ENCODE peak calls at places on chromosomes 12 and 14, in five cellular contexts. One of them, this sample, is unnamed.
A peak's percentile ranks its signal among the peaks of the same experiment; 100 is the strongest.

GRCh38 chr12:88579572-88579940 is 715 bp downstream of the KITLG start:
- DNase-seq in left ventricle myocardium inferior: peak; percentile 42
- DNase-seq in heart right ventricle: peak; percentile 31
- DNase-seq in GM23338: no peak
- DNase-seq in kidney: peak; percentile 61
- DNase-seq in this sample: peak; percentile 42

GRCh38 chr12:71871116-71871515 is 31.6 kb downstream of the TBC1D15 start:
- DNase-seq in left ventricle myocardium inferior: no peak
- DNase-seq in kidney: no peak
- DNase-seq in heart right ventricle: no peak
- DNase-seq in GM23338: no peak
- DNase-seq in this sample: no peak

GRCh38 chr14:54727929-54728328 is 161.0 kb downstream of the SAMD4A start:
- DNase-seq in heart right ventricle: no peak
- DNase-seq in left ventricle myocardium inferior: no peak
- DNase-seq in GM23338: no peak
- DNase-seq in kidney: no peak
- DNase-seq in this sample: no peak

GRCh38 chr14:105913861-105914260 is 387.5 kb downstream of the TMEM121 start:
- DNase-seq in heart right ventricle: no peak
- DNase-seq in GM23338: no peak
- DNase-seq in left ventricle myocardium inferior: peak; percentile 7
- DNase-seq in kidney: peak; percentile 48
- DNase-seq in this sample: no peak

GRCh38 chr12:79886917-79887519 is 47.9 kb downstream of the PPP1R12A start:
- DNase-seq in kidney: no peak
- DNase-seq in GM23338: peak; percentile 67
- DNase-seq in heart right ventricle: no peak
- DNase-seq in left ventricle myocardium inferior: no peak
- DNase-seq in this sample: no peak

GRCh38 chr12:389138-390096 is at the start of gene KDM5A:
- DNase-seq in kidney: peak; percentile 96
- DNase-seq in GM23338: peak; percentile 97
- DNase-seq in heart right ventricle: peak; percentile 93
- DNase-seq in left ventricle myocardium inferior: peak; percentile 90
- DNase-seq in this sample: peak; percentile 91

GRCh38 chr14:68703093-68703492 is 89.8 kb downstream of the ZFP36L1 start:
- DNase-seq in kidney: no peak
- DNase-seq in heart right ventricle: no peak
- DNase-seq in GM23338: no peak
- DNase-seq in left ventricle myocardium inferior: no peak
- DNase-seq in this sample: no peak

GRCh38 chr12:96327346-96327745 is 72.9 kb downstream of the CDK17 start:
- DNase-seq in kidney: no peak
- DNase-seq in GM23338: no peak
- DNase-seq in heart right ventricle: no peak
- DNase-seq in left ventricle myocardium inferior: no peak
- DNase-seq in this sample: no peak

GRCh38 chr12:6215932-6216494 is 15.8 kb downstream of the CD9 start:
- DNase-seq in kidney: peak; percentile 96
- DNase-seq in heart right ventricle: no peak
- DNase-seq in left ventricle myocardium inferior: no peak
- DNase-seq in GM23338: peak; percentile 67
- DNase-seq in this sample: peak; percentile 89

DNA sequence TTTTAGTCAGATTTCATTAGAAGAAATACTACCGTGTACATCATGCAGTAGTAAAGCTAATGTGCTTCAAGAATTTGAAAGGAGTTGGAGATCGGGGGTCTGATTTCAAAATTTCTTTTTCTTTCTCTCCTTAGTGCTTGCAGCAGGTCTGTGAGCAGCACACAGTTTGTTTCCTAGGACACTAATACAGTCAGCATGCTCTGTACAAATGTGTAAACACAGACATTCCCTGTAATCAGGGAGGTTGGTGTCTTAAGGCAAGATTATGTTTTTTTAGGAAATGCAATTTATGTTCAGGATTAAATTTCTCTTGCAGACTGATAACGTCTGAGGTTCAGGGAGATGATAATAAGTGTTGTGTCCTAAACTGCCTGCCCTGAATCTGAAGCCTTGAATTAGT is 142.7 kb downstream of the ALX1 start:
- DNase-seq in left ventricle myocardium inferior: no peak
- DNase-seq in GM23338: no peak
- DNase-seq in kidney: no peak
- DNase-seq in heart right ventricle: no peak
- DNase-seq in this sample: no peak
- TF ChIP-seq CTCF in left ventricle myocardium inferior: no peak
- TF ChIP-seq CTCF in GM23338: no peak
- TF ChIP-seq CTCF in kidney: no peak
- TF ChIP-seq CTCF in heart right ventricle: no peak
- TF ChIP-seq CTCF in this sample: no peak

DNA sequence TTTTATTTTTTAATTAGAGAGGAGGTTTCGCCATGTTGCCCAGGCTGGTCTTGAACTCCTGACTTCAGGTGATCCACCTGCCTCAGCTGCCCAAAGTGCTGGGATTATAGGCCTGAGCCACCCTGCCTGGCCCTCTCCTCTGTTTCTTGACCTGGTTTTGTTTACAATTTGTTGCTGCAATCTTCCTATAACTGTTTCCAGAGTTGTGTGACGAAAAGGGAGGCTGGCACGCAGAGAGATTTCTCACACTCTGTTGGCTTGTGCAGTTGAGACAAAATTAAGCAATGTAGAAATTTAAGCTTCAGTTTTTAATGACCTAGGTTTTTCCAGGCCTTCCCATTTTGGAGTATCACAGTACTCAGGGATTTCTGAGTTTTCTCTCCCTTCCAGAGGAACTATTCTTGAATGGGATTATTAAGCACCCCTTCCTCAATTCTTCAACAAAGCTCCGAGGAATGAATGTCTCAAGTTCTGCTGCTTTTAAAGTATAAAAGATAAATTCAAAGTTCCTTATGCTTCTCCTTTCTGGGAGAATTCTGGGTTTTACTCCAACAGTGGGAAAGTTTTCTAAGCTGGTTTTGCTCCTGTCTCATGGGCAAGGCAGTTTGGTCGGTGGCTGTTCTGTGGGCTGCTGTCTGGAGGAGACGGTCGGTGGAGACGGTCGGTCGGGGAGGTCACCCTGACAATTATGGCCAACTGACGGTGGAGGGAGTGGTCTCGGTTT is 20.4 kb upstream of the FOS start:
- DNase-seq in heart right ventricle: no peak
- DNase-seq in left ventricle myocardium inferior: no peak
- DNase-seq in GM23338: no peak
- DNase-seq in kidney: no peak
- DNase-seq in this sample: no peak
- H3K4me1 ChIP-seq in heart right ventricle: peaks cover 24% of the 10 kb centered on the region
- H3K4me1 ChIP-seq in left ventricle myocardium inferior: peaks cover 42% of the 10 kb centered on the region
- H3K4me1 ChIP-seq in GM23338: peaks cover 7% of the 10 kb centered on the region
- H3K4me1 ChIP-seq in kidney: peaks cover 37% of the 10 kb centered on the region
- H3K4me1 ChIP-seq in this sample: peaks cover 27% of the 10 kb centered on the region

GRCh38 chr12:27334721-27335082 is 2.1 kb downstream of the BMAL2 start:
- DNase-seq in kidney: no peak
- DNase-seq in GM23338: no peak
- DNase-seq in heart right ventricle: no peak
- DNase-seq in left ventricle myocardium inferior: no peak
- DNase-seq in this sample: no peak

GRCh38 chr12:27332407-27333310 is at the start of gene BMAL2:
- DNase-seq in heart right ventricle: peak; percentile 11
- DNase-seq in kidney: peak; percentile 75
- DNase-seq in GM23338: peak; percentile 76
- DNase-seq in left ventricle myocardium inferior: peak; percentile 36
- DNase-seq in this sample: peak; percentile 90

GRCh38 chr12:27331927-27332324 is 710 bp upstream of the BMAL2 start:
- DNase-seq in left ventricle myocardium inferior: no peak
- DNase-seq in heart right ventricle: no peak
- DNase-seq in kidney: no peak
- DNase-seq in GM23338: no peak
- DNase-seq in this sample: no peak

GRCh38 chr12:27334052-27334720 is 1.6 kb downstream of the BMAL2 start:
- DNase-seq in kidney: no peak
- DNase-seq in GM23338: no peak
- DNase-seq in left ventricle myocardium inferior: no peak
- DNase-seq in heart right ventricle: no peak
- DNase-seq in this sample: no peak

DNA sequence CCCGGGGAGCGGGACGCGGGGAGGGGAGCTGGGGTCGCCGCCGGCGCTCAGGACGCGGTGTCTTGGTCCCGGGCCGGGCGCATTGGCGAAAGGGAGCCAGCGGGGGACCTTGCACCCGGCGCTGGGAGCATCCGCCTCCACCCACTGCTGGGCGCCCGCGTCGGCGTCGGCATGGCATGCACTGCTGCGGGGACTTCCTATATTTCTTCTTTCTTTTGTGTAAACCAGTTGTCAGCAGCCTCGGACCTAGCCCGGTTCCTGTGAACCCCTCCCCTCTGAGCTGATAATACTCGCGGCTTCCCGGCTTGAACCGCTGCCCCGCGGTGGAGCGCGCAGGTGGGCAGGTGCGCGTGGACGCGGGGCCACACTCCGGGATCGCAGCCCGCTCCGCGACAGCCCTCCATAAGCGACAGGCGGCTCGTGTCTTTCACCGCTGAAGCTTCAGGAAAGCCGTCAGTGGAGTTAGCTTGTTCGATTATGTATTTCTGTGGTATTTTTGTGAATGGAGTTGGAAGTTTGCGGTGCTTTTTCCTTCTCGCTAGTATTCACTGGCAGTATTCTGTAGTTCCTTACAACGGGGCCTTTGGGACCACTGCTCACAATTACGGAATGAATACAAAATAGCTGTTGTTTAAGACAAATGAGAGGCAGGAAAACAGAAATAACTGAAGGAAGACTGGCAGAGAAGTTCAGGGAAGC is 824 bp downstream of the BMAL2 start:
- DNase-seq in left ventricle myocardium inferior: peak; percentile 23
- DNase-seq in kidney: peak; percentile 75
- DNase-seq in GM23338: peak; percentile 49
- DNase-seq in heart right ventricle: no peak
- DNase-seq in this sample: peak; percentile 64
- H3K27ac ChIP-seq in left ventricle myocardium inferior: no peak overlapping the region
- H3K27ac ChIP-seq in kidney: no peak overlapping the region
- H3K27ac ChIP-seq in GM23338: no peak overlapping the region
- H3K27ac ChIP-seq in heart right ventricle: peak overlapping the region; percentile 69
- H3K27ac ChIP-seq in this sample: peak overlapping the region; percentile 52

GRCh38 chr12:19829100-19829853 is 390.0 kb downstream of the AEBP2 start:
- DNase-seq in heart right ventricle: no peak
- DNase-seq in left ventricle myocardium inferior: no peak
- DNase-seq in kidney: no peak
- DNase-seq in GM23338: no peak
- DNase-seq in this sample: no peak

GRCh38 chr12:19826988-19827550 is 387.8 kb downstream of the AEBP2 start:
- DNase-seq in left ventricle myocardium inferior: no peak
- DNase-seq in kidney: no peak
- DNase-seq in GM23338: no peak
- DNase-seq in heart right ventricle: no peak
- DNase-seq in this sample: peak; percentile 60

GRCh38 chr12:19834596-19834995 is 395.3 kb downstream of the AEBP2 start:
- DNase-seq in GM23338: no peak
- DNase-seq in heart right ventricle: no peak
- DNase-seq in left ventricle myocardium inferior: no peak
- DNase-seq in kidney: no peak
- DNase-seq in this sample: no peak

GRCh38 chr12:19833775-19834501 is 394.6 kb downstream of the AEBP2 start:
- DNase-seq in heart right ventricle: no peak
- DNase-seq in kidney: no peak
- DNase-seq in GM23338: peak; percentile 8
- DNase-seq in left ventricle myocardium inferior: no peak
- DNase-seq in this sample: no peak

DNA sequence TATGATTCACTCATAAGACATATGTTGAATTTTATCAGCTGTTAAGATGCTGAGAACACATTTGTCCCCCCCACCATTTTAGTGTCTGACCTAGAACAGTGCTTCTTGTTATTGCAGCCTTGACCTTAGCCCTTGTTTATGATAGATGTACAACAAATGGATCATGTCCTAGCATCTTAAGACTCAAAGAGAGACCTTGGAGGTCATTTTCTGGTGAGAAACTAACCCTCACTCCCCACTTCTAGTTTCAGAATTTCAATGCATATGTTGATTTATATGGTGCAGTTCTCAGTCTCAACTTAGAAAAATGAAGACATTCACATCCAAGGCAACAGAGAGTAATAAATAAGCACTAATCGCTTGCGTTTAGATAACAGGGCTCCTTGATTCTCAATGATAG is 391.2 kb downstream of the AEBP2 start:
- DNase-seq in left ventricle myocardium inferior: no peak
- DNase-seq in kidney: no peak
- DNase-seq in GM23338: no peak
- DNase-seq in heart right ventricle: no peak
- DNase-seq in this sample: no peak
- TF ChIP-seq CTCF in left ventricle myocardium inferior: no peak
- TF ChIP-seq CTCF in kidney: no peak
- TF ChIP-seq CTCF in GM23338: no peak
- TF ChIP-seq CTCF in heart right ventricle: no peak
- TF ChIP-seq CTCF in this sample: no peak

This sample was measured in left lung.